ENCODE peak calls at places on chromosome 12, in seven cellular contexts. C, N, U, Y, S, I and R are unnamed samples.

GRCh38 chr12:26195250-26195640 is at the start of gene SSPN:
- DNase-seq in C (peak; percentile 70), N (peak; percentile 82), U (peak; percentile 47), Y (peak; percentile 86), S (no peak), I (no peak), R (peak; percentile 73)

GRCh38 chr12:22797686-22798085 is 172.7 kb downstream of the ETNK1 start:
- DNase-seq in C (no peak), N (no peak), U (no peak), Y (no peak), S (no peak), I (no peak), R (no peak)

GRCh38 chr12:80763874-80764273 is 47.2 kb downstream of the MYF5 start:
- DNase-seq in C (peak; percentile 81), N (peak; percentile 78), U (peak; percentile 83), Y (peak; percentile 27), S (no peak), I (peak; percentile 22), R (no peak)

GRCh38 chr12:77855548-77855947 is 24.9 kb downstream of the NAV3 start:
- DNase-seq in C (peak; percentile 9), N (no peak), U (peak; percentile 52), Y (no peak), S (no peak), I (no peak), R (no peak)

GRCh38 chr12:75933136-75933535 is 98.4 kb downstream of the PHLDA1 start:
- DNase-seq in C (peak; percentile 96), N (peak; percentile 83), U (peak; percentile 93), Y (no peak), S (peak; percentile 84), I (peak; percentile 38), R (no peak)

GRCh38 chr12:72288436-72288835 is 16.3 kb downstream of the TRHDE start:
- DNase-seq in C (no peak), N (no peak), U (no peak), Y (no peak), S (no peak), I (no peak), R (no peak)

GRCh38 chr12:116539361-116539771 is 19.8 kb upstream of the MAP1LC3B2 start:
- DNase-seq in C (peak; percentile 24), N (no peak), U (peak; percentile 64), Y (no peak), S (no peak), I (no peak), R (no peak)

GRCh38 chr12:11719678-11720099 is 70.2 kb downstream of the ETV6 start:
- DNase-seq in C (peak; percentile 75), N (peak; percentile 94), U (peak; percentile 94), Y (peak; percentile 40), S (peak; percentile 82), I (peak; percentile 56), R (no peak)

GRCh38 chr12:20024194-20024593 is 344.1 kb upstream of the PDE3A start:
- DNase-seq in C (peak; percentile 52), N (no peak), U (peak; percentile 74), Y (no peak), S (no peak), I (peak; percentile 0), R (no peak)

GRCh38 chr12:92538970-92539749 is 163.6 kb upstream of the PLEKHG7 start:
- DNase-seq in C (peak; percentile 69), N (peak; percentile 76), U (peak; percentile 91), Y (no peak), S (peak; percentile 37), I (no peak), R (no peak)

GRCh38 chr12:85653731-85654455 is 182.3 kb downstream of the RASSF9 start:
- DNase-seq in C (no peak), N (no peak), U (no peak), Y (no peak), S (no peak), I (no peak), R (no peak)

GRCh38 chr12:69508091-69508490 is 37.9 kb downstream of the FRS2 start:
- DNase-seq in C (peak; percentile 36), N (no peak), U (no peak), Y (no peak), S (no peak), I (no peak), R (no peak)

GRCh38 chr12:51793201-51793600 is 55.3 kb downstream of the FIGNL2 start:
- DNase-seq in C (no peak), N (peak; percentile 40), U (peak; percentile 45), Y (no peak), S (peak; percentile 13), I (no peak), R (no peak)

GRCh38 chr12:103547929-103548328 is 39.1 kb upstream of the STAB2 start:
- DNase-seq in C (no peak), N (no peak), U (no peak), Y (no peak), S (no peak), I (no peak), R (no peak)

GRCh38 chr12:43957732-43958131 is 121.9 kb downstream of the TMEM117 start:
- DNase-seq in C (peak; percentile 65), N (peak; percentile 51), U (peak; percentile 71), Y (peak; percentile 40), S (peak; percentile 15), I (peak; percentile 16), R (no peak)

GRCh38 chr12:27573972-27574371 is 50.0 kb downstream of the PPFIBP1 start:
- DNase-seq in C (peak; percentile 88), N (peak; percentile 98), U (peak; percentile 100), Y (no peak), S (peak; percentile 63), I (no peak), R (no peak)

GRCh38 chr12:102757154-102757873 is 159.7 kb downstream of the PAH start:
- DNase-seq in C (no peak), N (no peak), U (peak; percentile 43), Y (peak; percentile 52), S (no peak), I (no peak), R (no peak)

GRCh38 chr12:7376196-7376595 is 67.8 kb downstream of the CD163L1 start:
- DNase-seq in C (peak; percentile 12), N (no peak), U (peak; percentile 81), Y (no peak), S (peak; percentile 7), I (no peak), R (no peak)

GRCh38 chr12:7375145-7375543 is 68.8 kb downstream of the CD163L1 start:
- DNase-seq in C (no peak), N (no peak), U (peak; percentile 10), Y (no peak), S (no peak), I (no peak), R (no peak)

GRCh38 chr12:7373226-7373625 is 69.4 kb downstream of the ACSM4 start:
- DNase-seq in C (no peak), N (no peak), U (no peak), Y (no peak), S (no peak), I (no peak), R (no peak)

GRCh38 chr12:7369274-7369729 is 65.4 kb downstream of the ACSM4 start:
- DNase-seq in C (no peak), N (no peak), U (peak; percentile 20), Y (no peak), S (no peak), I (peak; percentile 8), R (no peak)

GRCh38 chr12:7374423-7375144 is 69.4 kb downstream of the CD163L1 start:
- DNase-seq in C (peak; percentile 14), N (peak; percentile 8), U (peak; percentile 58), Y (peak; percentile 19), S (no peak), I (no peak), R (no peak)
- TF ChIP-seq CTCF in C (peak; percentile 45), N (peak; percentile 69), U (peak; percentile 70), Y (no peak), S (peak; percentile 44), I (peak; percentile 69), R (peak; percentile 61)

GRCh38 chr12:1205512-1206060 is 214.6 kb downstream of the ERC1 start:
- DNase-seq in C (peak; percentile 35), N (peak; percentile 55), U (peak; percentile 35), Y (no peak), S (no peak), I (no peak), R (no peak)
- TF ChIP-seq CTCF in C (no peak), N (no peak), U (no peak), Y (no peak), S (no peak), I (no peak), R (no peak)

GRCh38 chr12:109475121-109475520 is 2.0 kb downstream of the KCTD10 start:
- DNase-seq in C (no peak), N (no peak), U (no peak), Y (no peak), S (no peak), I (no peak), R (no peak)

GRCh38 chr12:109475993-109476806 is 900 bp downstream of the KCTD10 start:
- DNase-seq in C (peak; percentile 19), N (no peak), U (peak; percentile 39), Y (no peak), S (no peak), I (no peak), R (no peak)

GRCh38 chr12:109477963-109478315 is 505 bp downstream of the UBE3B start:
- DNase-seq in C (no peak), N (no peak), U (no peak), Y (no peak), S (no peak), I (no peak), R (no peak)

GRCh38 chr12:109476807-109477184 is 304 bp downstream of the KCTD10 start:
- DNase-seq in C (no peak), N (no peak), U (no peak), Y (no peak), S (no peak), I (no peak), R (no peak)

DNA sequence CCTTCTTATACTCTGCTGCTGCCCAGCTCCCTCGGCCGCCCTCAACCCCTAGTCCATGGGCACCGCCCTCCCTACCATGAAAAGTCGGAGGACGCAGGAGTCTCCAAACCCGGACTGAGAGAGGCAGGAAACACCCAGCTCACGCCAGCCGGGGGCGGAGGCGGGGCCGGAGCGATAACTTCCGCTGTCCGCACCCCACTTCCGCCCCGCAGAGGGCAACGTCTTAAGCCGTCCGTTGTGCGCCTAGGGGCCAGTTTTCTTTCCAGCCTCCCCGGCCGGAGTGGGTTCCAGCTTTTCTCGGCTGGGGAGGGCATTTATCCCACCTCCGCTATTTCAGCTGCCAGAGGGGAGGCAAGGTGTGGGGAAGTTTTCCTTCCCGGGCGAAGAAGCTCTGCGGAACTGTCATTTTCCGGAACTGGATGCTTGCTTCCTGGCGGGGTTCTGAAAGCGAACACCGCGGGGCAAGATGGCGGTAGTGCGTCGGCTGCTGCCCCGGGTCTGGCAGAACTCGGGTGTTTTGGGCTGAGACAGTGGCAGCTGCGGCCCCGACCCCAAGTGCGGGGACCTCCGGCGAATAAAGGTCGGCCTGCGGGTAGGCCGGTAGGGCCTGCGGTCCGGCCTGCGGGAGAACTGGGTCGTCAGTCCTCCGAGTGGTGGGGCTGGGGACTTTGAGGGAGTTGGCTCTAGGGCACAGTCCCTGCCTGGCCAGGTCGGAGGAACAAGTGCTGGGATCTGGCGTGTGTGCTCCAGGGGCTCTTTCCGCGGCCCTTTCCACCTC is at the start of the genes KCTD10 and UBE3B:
- DNase-seq in C (peak; percentile 94), N (peak; percentile 93), U (peak; percentile 88), Y (peak; percentile 89), S (peak; percentile 78), I (peak; percentile 84), R (peak; percentile 75)
- TF ChIP-seq CTCF in C (no peak), N (no peak), U (no peak), Y (no peak), S (no peak), I (no peak), R (no peak)

GRCh38 chr12:98440165-98440581 is 75.2 kb upstream of the TMPO start:
- DNase-seq in C (peak; percentile 94), N (peak; percentile 86), U (peak; percentile 95), Y (peak; percentile 86), S (peak; percentile 66), I (peak; percentile 84), R (no peak)

GRCh38 chr12:98439471-98440164 is 75.8 kb upstream of the TMPO start:
- DNase-seq in C (no peak), N (peak; percentile 15), U (peak; percentile 58), Y (no peak), S (no peak), I (no peak), R (no peak)

GRCh38 chr12:98438826-98439225 is 76.6 kb upstream of the TMPO start:
- DNase-seq in C (no peak), N (no peak), U (no peak), Y (no peak), S (no peak), I (no peak), R (no peak)
- TF ChIP-seq CTCF in C (no peak), N (no peak), U (no peak), Y (no peak), S (no peak), I (no peak), R (no peak)